ENCODE peak calls at places on chromosomes 11 and 22, in seven cellular contexts. S is mammary epithelial cell; F is uterus; C is psoas muscle; G is neural progenitor cell; H is CD8-positive, alpha-beta memory T cell; D is stomach. Z is an unnamed sample.
A peak's percentile ranks its signal among the peaks of the same experiment; 100 is the strongest.

GRCh38 chr11:18329196-18329870 is 7.0 kb downstream of the GTF2H1 start:
- DNase-seq in S (peak; percentile 77), F (no peak), C (no peak), G (no peak), H (no peak), D (no peak), Z (no peak)

GRCh38 chr11:16474659-16475058 is 118.3 kb upstream of the SOX6 start:
- DNase-seq in S (no peak), F (no peak), C (no peak), G (no peak), H (no peak), D (no peak), Z (no peak)

GRCh38 chr22:44179989-44180705 is 578 bp upstream of the PARVG start:
- DNase-seq in S (no peak), F (no peak), C (peak; percentile 43), G (no peak), H (no peak), D (no peak), Z (no peak)

GRCh38 chr22:25368271-25368670 is 148.8 kb downstream of the CRYBB2 start:
- DNase-seq in S (no peak), F (no peak), C (peak; percentile 53), G (no peak), H (no peak), D (peak; percentile 45), Z (no peak)

GRCh38 chr11:67027943-67028542 is 5.1 kb downstream of the SYT12 start:
- DNase-seq in S (peak; percentile 70), F (no peak), C (no peak), G (no peak), H (no peak), D (no peak), Z (no peak)

GRCh38 chr11:15197696-15198095 is 83.0 kb downstream of the INSC start:
- DNase-seq in S (no peak), F (no peak), C (no peak), G (no peak), H (no peak), D (no peak), Z (no peak)

GRCh38 chr22:26170112-26170492 is 840 bp downstream of the SEZ6L start:
- DNase-seq in S (no peak), F (no peak), C (no peak), G (peak; percentile 21), H (no peak), D (no peak), Z (no peak)

GRCh38 chr11:92396133-92396532 is 171.5 kb downstream of the FAT3 start:
- DNase-seq in S (no peak), F (no peak), C (no peak), G (no peak), H (no peak), D (no peak), Z (no peak)

GRCh38 chr11:73622920-73623593 is 23.3 kb upstream of the PLEKHB1 start:
- DNase-seq in S (no peak), F (no peak), C (no peak), G (no peak), H (no peak), D (no peak), Z (no peak)

GRCh38 chr11:60919320-60919719 is 4.9 kb upstream of the TMEM132A start:
- DNase-seq in S (peak; percentile 17), F (no peak), C (no peak), G (no peak), H (no peak), D (no peak), Z (no peak)
- H3K27ac ChIP-seq in S (peak overlapping the region; percentile 59), F (no peak overlapping the region), C (no peak overlapping the region), G (no peak overlapping the region), H (no peak overlapping the region), D (no peak overlapping the region), Z (no peak overlapping the region)

GRCh38 chr11:68347841-68348240 is 35.5 kb downstream of the LRP5 start:
- DNase-seq in S (no peak), F (no peak), C (no peak), G (no peak), H (no peak), D (no peak), Z (no peak)

GRCh38 chr11:68347345-68347744 is 35.0 kb downstream of the LRP5 start:
- DNase-seq in S (no peak), F (no peak), C (no peak), G (no peak), H (no peak), D (no peak), Z (no peak)

GRCh38 chr11:68350759-68351449 is 38.5 kb downstream of the LRP5 start:
- DNase-seq in S (no peak), F (no peak), C (no peak), G (peak; percentile 1), H (no peak), D (no peak), Z (no peak)

GRCh38 chr11:68351450-68352275 is 39.3 kb downstream of the LRP5 start:
- DNase-seq in S (no peak), F (no peak), C (no peak), G (peak; percentile 9), H (no peak), D (no peak), Z (no peak)

DNA sequence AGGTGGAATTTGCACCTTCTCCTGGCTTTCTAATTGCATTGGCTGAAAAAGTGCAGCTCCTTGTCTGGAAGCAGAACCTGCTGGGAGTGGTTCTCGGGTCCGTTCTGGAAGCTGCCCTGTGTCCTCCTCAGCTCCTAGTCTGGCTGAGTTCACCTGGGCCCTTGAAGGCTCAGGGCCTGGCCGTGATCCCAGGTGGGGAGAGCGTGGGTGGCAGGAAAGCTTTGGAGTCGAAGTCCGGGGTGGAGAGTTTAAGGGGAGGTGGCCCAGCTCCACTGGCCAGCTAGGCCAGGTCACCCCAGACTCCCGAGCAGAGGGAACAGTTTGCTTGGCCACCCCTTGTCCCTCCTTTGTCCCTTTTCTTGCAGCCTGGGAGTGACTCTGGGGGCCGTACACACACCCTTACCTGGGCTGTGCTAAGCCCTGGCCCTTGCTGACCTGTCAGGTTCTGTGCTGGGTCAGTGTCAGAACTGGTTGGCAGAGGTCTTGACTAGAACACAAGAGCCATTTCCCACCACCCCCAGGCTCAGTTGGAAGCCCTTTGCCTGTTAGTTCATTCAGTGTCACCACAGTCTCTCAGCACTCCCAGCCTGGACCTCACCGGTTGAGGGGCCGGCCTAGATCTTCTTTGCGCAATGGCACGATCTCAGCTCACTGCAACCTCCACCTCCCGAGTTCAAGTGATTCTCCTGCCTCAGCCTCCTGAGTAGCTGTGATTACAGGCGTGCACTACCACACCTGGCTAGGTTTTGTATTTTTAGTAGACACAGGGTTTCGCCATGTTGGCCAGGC is 37.3 kb downstream of the LRP5 start:
- DNase-seq in S (no peak), F (no peak), C (no peak), G (no peak), H (no peak), D (peak; percentile 49), Z (no peak)
- H3K4me1 ChIP-seq in S (peaks cover 29% of the 10 kb centered on the region), F (peaks cover 11% of the 10 kb centered on the region), C (peaks cover 23% of the 10 kb centered on the region), G (peaks cover 6% of the 10 kb centered on the region), H (no peaks in the 10 kb centered on the region), D (peaks cover 42% of the 10 kb centered on the region), Z (peaks cover 45% of the 10 kb centered on the region)

GRCh38 chr11:128956401-128957203 is 13.9 kb upstream of the TP53AIP1 start:
- DNase-seq in S (peak; percentile 64), F (no peak), C (no peak), G (peak; percentile 83), H (peak; percentile 37), D (no peak), Z (no peak)

GRCh38 chr11:128961645-128962044 is 19.0 kb upstream of the TP53AIP1 start:
- DNase-seq in S (no peak), F (no peak), C (no peak), G (no peak), H (no peak), D (no peak), Z (no peak)

GRCh38 chr11:128953151-128953550 is 10.5 kb upstream of the TP53AIP1 start:
- DNase-seq in S (no peak), F (no peak), C (no peak), G (no peak), H (no peak), D (no peak), Z (no peak)

GRCh38 chr11:128957204-128957482 is 14.5 kb upstream of the TP53AIP1 start:
- DNase-seq in S (no peak), F (no peak), C (no peak), G (no peak), H (no peak), D (no peak), Z (no peak)
- H3K27me3 ChIP-seq in S (no peaks in the 10 kb centered on the region), F (no peaks in the 10 kb centered on the region), C (no peaks in the 10 kb centered on the region), G (no peaks in the 10 kb centered on the region), H (no peaks in the 10 kb centered on the region), D (peaks cover 15% of the 10 kb centered on the region), Z (no peaks in the 10 kb centered on the region)

DNA sequence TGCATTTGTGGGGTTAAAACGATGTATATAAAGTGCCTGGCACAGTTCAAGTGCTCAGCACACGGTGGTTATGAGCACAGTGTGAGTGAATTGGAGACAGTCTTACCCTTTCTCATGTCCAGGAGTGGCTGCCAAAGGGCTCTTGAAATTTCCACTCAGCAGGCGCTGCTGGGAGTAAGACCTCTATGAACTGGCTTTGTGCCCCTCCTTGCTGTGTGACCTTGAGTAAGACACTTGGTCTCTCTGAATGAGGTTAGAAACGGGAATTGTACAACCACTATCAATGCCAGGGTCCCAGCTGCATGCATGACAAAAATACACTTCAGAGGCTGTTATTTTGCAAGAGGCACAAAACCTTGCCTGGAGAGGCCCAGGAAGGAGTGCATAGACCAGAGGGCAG is 86.6 kb downstream of the TSPAN18 start:
- DNase-seq in S (no peak), F (no peak), C (no peak), G (no peak), H (no peak), D (no peak), Z (no peak)
- H3K27ac ChIP-seq in S (no peak overlapping the region), F (no peak overlapping the region), C (no peak overlapping the region), G (no peak overlapping the region), H (no peak overlapping the region), D (no peak overlapping the region), Z (no peak overlapping the region)

DNA sequence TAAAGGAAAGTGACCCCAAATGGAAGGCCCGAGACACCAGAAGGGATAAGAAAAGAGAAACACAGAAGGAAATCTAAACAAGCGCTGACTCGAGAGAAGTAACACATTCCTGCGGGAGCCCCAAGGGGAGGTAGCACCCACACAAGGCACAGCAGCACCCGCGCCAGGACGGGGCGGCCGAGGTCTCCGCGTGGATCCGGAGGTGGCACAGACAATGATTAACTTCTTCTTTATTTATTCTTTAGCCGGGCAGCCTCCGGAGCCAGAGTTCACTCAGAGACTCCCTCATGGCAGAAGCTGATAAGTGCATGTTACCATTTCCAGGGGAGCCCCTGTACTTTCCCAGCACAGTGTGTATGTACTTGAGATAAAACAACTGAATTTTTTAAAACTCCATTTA is 5.1 kb downstream of the TOLLIP start:
- DNase-seq in S (no peak), F (no peak), C (no peak), G (no peak), H (no peak), D (peak; percentile 73), Z (no peak)
- H3K4me1 ChIP-seq in S (peaks cover 49% of the 10 kb centered on the region), F (peaks cover 6% of the 10 kb centered on the region), C (peaks cover 69% of the 10 kb centered on the region), G (peaks cover 9% of the 10 kb centered on the region), H (peaks cover 21% of the 10 kb centered on the region), D (peaks cover 88% of the 10 kb centered on the region), Z (peaks cover 69% of the 10 kb centered on the region)

DNA sequence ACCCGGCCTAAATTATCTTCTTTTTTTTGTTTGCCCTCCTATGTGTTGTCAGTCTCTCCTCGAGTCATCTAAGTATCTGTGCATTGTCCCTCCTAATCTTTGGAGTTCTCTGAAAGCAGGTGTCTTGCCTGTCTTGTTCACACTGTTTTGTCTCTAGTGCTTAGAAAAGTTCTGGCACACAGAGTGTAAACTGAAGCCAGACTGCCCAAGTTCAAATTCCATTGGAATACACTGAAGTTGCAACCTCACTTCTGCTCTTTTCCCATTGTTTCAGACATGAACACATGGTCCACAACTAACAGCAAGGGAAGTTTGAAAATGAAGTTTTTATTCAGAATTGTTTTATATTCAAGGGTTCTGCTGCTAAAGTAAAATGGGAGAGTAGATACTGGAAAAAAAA is 38.7 kb downstream of the PAX6 start:
- DNase-seq in S (no peak), F (no peak), C (no peak), G (no peak), H (no peak), D (no peak), Z (no peak)
- H3K27me3 ChIP-seq in S (no peaks in the 10 kb centered on the region), F (no peaks in the 10 kb centered on the region), C (no peaks in the 10 kb centered on the region), G (no peaks in the 10 kb centered on the region), H (no peaks in the 10 kb centered on the region), D (no peaks in the 10 kb centered on the region), Z (no peaks in the 10 kb centered on the region)

GRCh38 chr22:46753360-46753759 is 9.1 kb upstream of the TBC1D22A start:
- DNase-seq in S (no peak), F (no peak), C (no peak), G (no peak), H (no peak), D (no peak), Z (no peak)
- H3K27ac ChIP-seq in S (peak overlapping the region; percentile 65), F (peak overlapping the region; percentile 63), C (peak overlapping the region; percentile 99), G (no peak overlapping the region), H (peak overlapping the region; percentile 60), D (peak overlapping the region; percentile 82), Z (peak overlapping the region; percentile 99)